ENCODE peak calls at places on chromosomes 2 and 18, in four cellular contexts. A is T-helper 17 cell, Q is bronchial epithelial cell, R is activated T-cell treated with anti-CD3 and anti-CD28 coated beads for 24 hours. Z is an unnamed sample.

GRCh38 chr18:40534748-40535147 is 1420.3 kb upstream of the PIK3C3 start:
- DNase-seq in Q (peak), A (no peak), R (no peak), Z (no peak)

GRCh38 chr2:128322651-128323491 is 4.2 kb upstream of the HS6ST1 start:
- DNase-seq in A (no peak), R (no peak), Q (no peak), Z (no peak)

GRCh38 chr18:45755936-45756335 is 32.0 kb downstream of the SLC14A1 start:
- DNase-seq in A (no peak), Q (no peak), R (no peak), Z (no peak)

GRCh38 chr18:59631583-59632181 is 65.5 kb downstream of the CCBE1 start:
- DNase-seq in R (no peak), A (no peak), Q (peak), Z (no peak)

GRCh38 chr18:2471523-2471922 is 99.8 kb downstream of the METTL4 start:
- DNase-seq in R (no peak), A (no peak), Q (no peak), Z (no peak)

GRCh38 chr2:180790891-180791290 is 189.5 kb upstream of the UBE2E3 start:
- DNase-seq in A (no peak), R (no peak), Q (peak), Z (no peak)

GRCh38 chr2:71151620-71152019 is 21.2 kb downstream of the MPHOSPH10 start:
- DNase-seq in R (no peak), A (no peak), Q (no peak), Z (no peak)

GRCh38 chr2:144430722-144431163 is 89.2 kb downstream of the ZEB2 start:
- DNase-seq in R (no peak), Q (no peak), A (no peak), Z (no peak)

GRCh38 chr2:23381498-23381897 is 3.5 kb upstream of the KLHL29 start:
- DNase-seq in Q (no peak), A (no peak), R (no peak), Z (no peak)

GRCh38 chr18:77004555-77005380 is 127.8 kb downstream of the MBP start:
- DNase-seq in A (no peak), Q (no peak), R (no peak), Z (no peak)

GRCh38 chr2:37343537-37344434 is 644 bp upstream of the QPCT start:
- DNase-seq in Q (peak), A (no peak), R (no peak), Z (no peak)

GRCh38 chr2:241984658-241985057 is 115.1 kb downstream of the RTP5 start:
- DNase-seq in Q (no peak), R (no peak), A (no peak), Z (no peak)

GRCh38 chr2:217820066-217820819 is 182.6 kb downstream of the TNS1 start:
- DNase-seq in R (no peak), A (no peak), Q (no peak), Z (no peak)

GRCh38 chr2:105822186-105822585 is 77.5 kb downstream of the NCK2 start:
- DNase-seq in A (no peak), Q (no peak), R (no peak), Z (no peak)

GRCh38 chr2:36812196-36812595 is 115.7 kb downstream of the VIT start:
- DNase-seq in A (no peak), R (no peak), Q (no peak), Z (no peak)

GRCh38 chr2:48144777-48145176 is 238.5 kb upstream of the FBXO11 start:
- DNase-seq in Q (no peak), R (no peak), A (no peak), Z (no peak)

GRCh38 chr18:76643199-76643598 is 148.2 kb upstream of the ZNF516 start:
- DNase-seq in A (no peak), R (no peak), Q (no peak), Z (no peak)

GRCh38 chr2:162092656-162093556 is 18.9 kb upstream of the DPP4 start:
- DNase-seq in A (no peak), Q (peak), R (no peak), Z (no peak)

GRCh38 chr2:16203069-16203468 is 262.7 kb downstream of the MYCN start:
- DNase-seq in Q (peak), A (no peak), R (no peak), Z (no peak)

GRCh38 chr2:101359436-101359835 is 27.9 kb downstream of the CREG2 start:
- DNase-seq in R (no peak), Q (no peak), A (no peak), Z (no peak)

GRCh38 chr18:51051105-51051712 is 21.2 kb downstream of the SMAD4 start:
- DNase-seq in Q (peak), R (no peak), A (no peak), Z (no peak)

GRCh38 chr18:10840768-10841167 is 308.6 kb downstream of the PIEZO2 start:
- DNase-seq in A (no peak), Q (no peak), R (no peak), Z (no peak)

GRCh38 chr18:22267697-22268096 is 98.3 kb downstream of the GATA6 start:
- DNase-seq in A (no peak), R (no peak), Q (no peak), Z (no peak)